ENCODE peak calls at places on chromosomes 4 and X, in five cellular contexts. E is kidney epithelial cell, V is heart left ventricle, Q is left lung, D is PC-3. L is an unnamed sample.

GRCh38 chr4:82984459-82984858 is 26.2 kb downstream of the LIN54 start:
- DNase-seq in V (no peak), D (peak; percentile 38), Q (no peak), E (no peak), L (no peak)

GRCh38 chr4:26213317-26213716 is 107.5 kb upstream of the RBPJ start:
- DNase-seq in D (no peak), V (no peak), Q (no peak), E (no peak), L (no peak)

GRCh38 chr4:145216532-145216931 is 36.1 kb upstream of the OTUD4 start:
- DNase-seq in D (peak; percentile 61), Q (no peak), E (no peak), V (no peak), L (no peak)

GRCh38 chrX:47877327-47877726 is 40.6 kb downstream of the ZNF81 start:
- DNase-seq in Q (no peak), V (no peak), E (no peak), D (no peak), L (no peak)

GRCh38 chr4:68748181-68748981 is 67.4 kb upstream of the UGT2B10 start:
- DNase-seq in D (peak; percentile 98), Q (no peak), V (no peak), E (peak; percentile 38), L (no peak)

GRCh38 chr4:140296335-140296753 is 77.1 kb upstream of the SCOC start:
- DNase-seq in Q (no peak), D (peak; percentile 56), V (peak; percentile 23), E (peak; percentile 65), L (no peak)

GRCh38 chr4:159455675-159456235 is 352.9 kb downstream of the RAPGEF2 start:
- DNase-seq in D (peak; percentile 66), Q (no peak), E (no peak), V (no peak), L (no peak)

GRCh38 chr4:117868201-117868600 is 166.1 kb upstream of the NDST3 start:
- DNase-seq in V (no peak), E (no peak), Q (no peak), D (no peak), L (no peak)

GRCh38 chr4:173466101-173466500 is 63.9 kb downstream of the HAND2 start:
- DNase-seq in E (no peak), V (no peak), D (no peak), Q (no peak), L (no peak)

GRCh38 chr4:88275516-88275915 is 8.8 kb downstream of the PPM1K start:
- DNase-seq in V (no peak), Q (no peak), E (no peak), D (peak; percentile 23), L (no peak)

GRCh38 chr4:98653890-98654867 is 4.2 kb downstream of the TSPAN5 start:
- DNase-seq in D (peak; percentile 89), Q (no peak), V (no peak), E (no peak), L (no peak)

GRCh38 chr4:149765630-149766029 is 50.0 kb downstream of the IQCM start:
- DNase-seq in V (no peak), Q (no peak), E (peak; percentile 14), D (peak; percentile 54), L (no peak)

GRCh38 chr4:138868562-138868961 is 147.0 kb upstream of the NOCT start:
- DNase-seq in D (no peak), V (no peak), E (no peak), Q (no peak), L (no peak)

GRCh38 chr4:148097811-148098210 is 344.4 kb downstream of the NR3C2 start:
- DNase-seq in D (no peak), Q (no peak), E (no peak), V (no peak), L (no peak)

GRCh38 chr4:17128268-17128667 is 229.8 kb upstream of the LDB2 start:
- DNase-seq in E (no peak), V (no peak), D (no peak), Q (no peak), L (no peak)

GRCh38 chrX:12948495-12948894 is 26.4 kb upstream of the TMSB4X start:
- DNase-seq in D (no peak), Q (no peak), V (no peak), E (no peak), L (no peak)

DNA sequence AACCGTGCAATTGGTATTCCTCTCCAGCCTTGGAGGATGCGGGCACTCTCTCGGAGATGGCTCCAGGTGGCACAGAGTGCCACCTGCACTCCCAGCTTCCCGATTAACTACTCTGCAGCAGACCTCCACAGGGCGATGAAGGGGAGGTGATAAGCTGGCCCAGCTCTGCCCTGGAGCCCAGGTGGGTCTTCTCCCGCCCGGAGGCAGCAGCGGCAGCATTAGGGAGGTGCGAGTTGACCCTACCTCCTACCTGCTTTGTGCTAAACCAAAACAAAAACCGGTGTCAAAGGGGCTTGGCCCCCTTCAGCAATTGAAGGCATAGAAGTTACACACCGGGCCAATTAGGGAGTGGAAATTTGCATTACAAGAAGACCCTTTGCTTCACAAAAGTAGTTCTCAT is 137.4 kb upstream of the MAMLD1 start:
- DNase-seq in Q (no peak), D (no peak), E (no peak), V (no peak), L (no peak)
- TF ChIP-seq CTCF in Q (no peak), D (no peak), E (no peak), V (no peak), L (no peak)

DNA sequence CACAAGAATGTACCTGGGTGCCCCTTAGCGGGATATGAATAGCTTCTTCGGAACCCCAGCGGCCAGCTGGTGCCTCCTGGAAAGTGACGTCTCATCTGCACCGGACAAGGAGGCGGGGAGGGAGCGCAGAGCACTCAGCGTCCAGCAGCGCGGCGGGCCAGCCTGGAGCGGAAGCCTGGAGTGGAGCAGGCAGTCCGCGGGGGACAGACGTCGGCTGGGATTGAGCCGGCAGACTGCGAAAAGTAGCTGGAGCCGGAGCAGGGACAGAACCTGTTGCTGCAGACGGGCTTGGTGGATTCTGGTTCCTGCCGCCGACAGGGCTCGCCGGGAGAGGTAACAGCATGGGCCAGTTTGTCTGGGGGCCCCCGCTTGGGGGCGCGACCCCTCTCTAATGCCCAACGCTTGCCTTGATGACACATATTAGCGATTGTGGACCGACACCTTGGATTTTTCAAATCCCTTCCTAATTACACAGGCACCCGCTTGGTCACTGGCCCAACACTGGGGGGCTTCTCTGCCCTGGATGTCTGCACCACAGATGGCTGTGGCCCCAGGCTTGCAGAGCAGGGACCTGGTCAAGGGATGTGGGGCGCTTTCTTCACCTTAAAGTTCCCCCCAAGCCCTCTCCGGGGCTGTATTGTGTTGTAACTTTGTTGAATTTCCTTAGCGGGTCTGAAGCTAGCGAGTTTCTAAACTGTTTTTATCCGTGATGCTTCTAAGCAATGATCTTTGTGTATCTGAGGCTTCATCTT is at the start of gene NPFFR2:
- DNase-seq in D (no peak), E (peak; percentile 32), V (peak; percentile 16), Q (peak; percentile 85), L (no peak)
- TF ChIP-seq CTCF in D (no peak), E (no peak), V (no peak), Q (no peak), L (no peak)

GRCh38 chr4:174873931-174874330 is 44.2 kb upstream of the ADAM29 start:
- DNase-seq in D (peak; percentile 63), E (no peak), Q (no peak), V (no peak), L (no peak)
- TF ChIP-seq CTCF in D (peak; percentile 56), E (peak; percentile 20), Q (no peak), V (no peak), L (no peak)

GRCh38 chr4:153792007-153792892 is 3.4 kb upstream of the SFRP2 start:
- DNase-seq in Q (peak; percentile 83), V (peak; percentile 32), E (no peak), D (no peak), L (no peak)

GRCh38 chr4:153790962-153791551 is 2.2 kb upstream of the SFRP2 start:
- DNase-seq in E (no peak), V (no peak), D (no peak), Q (peak; percentile 85), L (no peak)

GRCh38 chr4:153794001-153794400 is 5.1 kb upstream of the SFRP2 start:
- DNase-seq in V (no peak), E (no peak), D (peak; percentile 29), Q (no peak), L (no peak)

GRCh38 chr4:153789741-153790651 is 1.1 kb upstream of the SFRP2 start:
- DNase-seq in Q (no peak), D (no peak), V (no peak), E (no peak), L (no peak)

GRCh38 chr4:153792893-153793227 is 4.0 kb upstream of the SFRP2 start:
- DNase-seq in Q (peak; percentile 57), V (no peak), E (no peak), D (no peak), L (no peak)
- TF ChIP-seq CTCF in Q (no peak), V (no peak), E (no peak), D (no peak), L (no peak)

GRCh38 chr4:42234817-42235216 is 82.4 kb upstream of the BEND4 start:
- DNase-seq in E (no peak), Q (no peak), V (no peak), D (no peak), L (no peak)
- TF ChIP-seq CTCF in E (no peak), Q (no peak), V (no peak), D (no peak), L (no peak)

GRCh38 chrX:24561121-24561520 is 86.0 kb downstream of the PCYT1B start:
- DNase-seq in E (no peak), Q (no peak), V (no peak), D (peak; percentile 52), L (no peak)
- TF ChIP-seq CTCF in E (no peak), Q (no peak), V (peak; percentile 25), D (peak; percentile 55), L (no peak)

DNA sequence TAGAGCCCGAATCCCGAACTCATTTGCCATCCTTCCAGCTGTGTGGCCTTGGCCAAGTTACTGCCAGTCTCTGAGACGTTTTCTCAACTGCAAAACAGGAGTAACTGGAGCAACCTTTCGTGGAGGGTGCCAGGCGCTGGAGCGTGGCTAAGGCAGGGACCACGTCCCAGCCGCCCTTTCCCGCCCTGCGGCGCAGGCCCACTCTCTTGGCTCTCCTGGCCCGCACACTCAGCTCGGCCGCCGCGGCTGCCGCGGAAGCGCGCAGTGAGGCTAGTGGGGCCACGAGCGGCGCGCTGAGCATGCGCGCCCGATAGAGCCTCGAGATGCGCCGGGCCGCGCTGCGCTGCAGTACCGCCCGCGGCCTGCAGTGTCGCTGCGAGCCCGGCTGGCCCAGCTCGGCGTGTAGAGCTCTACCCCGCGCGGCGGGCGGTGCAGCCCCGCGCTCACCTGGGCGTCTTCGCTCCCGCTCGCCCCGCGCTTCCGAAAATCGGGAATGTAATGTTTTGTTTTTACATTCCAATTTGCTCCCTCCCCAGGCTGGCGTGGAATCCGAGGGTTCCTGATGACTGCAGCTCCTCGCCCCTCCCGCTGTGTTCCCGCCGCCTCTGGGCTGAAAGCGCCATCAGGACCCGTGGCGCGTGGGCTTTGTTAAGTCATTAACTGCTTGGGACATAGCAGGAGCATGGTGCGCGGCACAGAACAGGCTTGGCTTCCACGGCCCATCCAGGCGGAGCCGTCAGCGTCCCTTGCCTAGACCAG is 4.0 kb upstream of the ZNF518B start:
- DNase-seq in V (peak; percentile 45), D (no peak), E (no peak), Q (peak; percentile 94), L (peak; percentile 79)
- TF ChIP-seq CTCF in V (peak; percentile 97), D (peak; percentile 45), E (peak; percentile 30), Q (peak; percentile 98), L (peak; percentile 99)

L was measured in natural killer cell.